ENCODE peak calls at places on chromosomes 11 and 22, in seven cellular contexts. K is GM23338; F is left ventricle myocardium inferior; X is astrocyte of the spinal cord; Q is NCI-H1436 treated with DMSO at 0.1 percent for 48 hours; N is left ventricle myocardium superior; A is naive thymus-derived CD8-positive, alpha-beta T cell. H is an unnamed sample.

GRCh38 chr11:26761382-26761781 is 39.5 kb upstream of the SLC5A12 start:
- DNase-seq in K (no peak), F (no peak), X (no peak), Q (no peak), N (no peak), A (no peak), H (no peak)

GRCh38 chr11:3207530-3208189 is 11.0 kb downstream of the MRGPRG start:
- DNase-seq in K (no peak), F (peak), X (no peak), Q (no peak), N (peak), A (peak), H (no peak)

GRCh38 chr11:4495986-4496385 is 13.5 kb downstream of the OR52K1 start:
- DNase-seq in K (no peak), F (no peak), X (no peak), Q (no peak), N (no peak), A (no peak), H (no peak)

GRCh38 chr11:110305169-110306018 is 9.0 kb upstream of the RDX start:
- DNase-seq in K (no peak), F (no peak), X (peak), Q (peak), N (no peak), A (no peak), H (peak)

GRCh38 chr22:44214187-44214586 is 33.5 kb downstream of the PARVG start:
- DNase-seq in K (no peak), F (no peak), X (no peak), Q (no peak), N (no peak), A (no peak), H (no peak)

GRCh38 chr11:19552100-19552499 is 160.5 kb upstream of the NAV2 start:
- DNase-seq in K (no peak), F (no peak), X (no peak), Q (no peak), N (no peak), A (no peak), H (no peak)

GRCh38 chr22:48051796-48052620 is 1289.6 kb downstream of the TBC1D22A start:
- DNase-seq in K (no peak), F (no peak), X (no peak), Q (no peak), N (no peak), A (no peak), H (no peak)

GRCh38 chr11:126809514-126810289 is 190.9 kb downstream of the KIRREL3 start:
- DNase-seq in K (no peak), F (no peak), X (no peak), Q (no peak), N (no peak), A (no peak), H (no peak)

GRCh38 chr11:126186031-126186698 is 25.3 kb downstream of the RPUSD4 start:
- DNase-seq in K (no peak), F (peak), X (no peak), Q (no peak), N (peak), A (no peak), H (no peak)

GRCh38 chr11:96051820-96052219 is 127.9 kb upstream of the MTMR2 start:
- DNase-seq in K (no peak), F (no peak), X (no peak), Q (no peak), N (no peak), A (no peak), H (no peak)

GRCh38 chr11:1511937-1512496 is 25.4 kb upstream of the MOB2 start:
- DNase-seq in K (no peak), F (peak), X (no peak), Q (no peak), N (peak), A (no peak), H (no peak)

GRCh38 chr22:35739642-35740041 is 22.0 kb downstream of the APOL5 start:
- DNase-seq in K (peak), F (no peak), X (no peak), Q (no peak), N (no peak), A (no peak), H (no peak)

GRCh38 chr11:68010058-68011041 is at the start of gene ALDH3B1:
- DNase-seq in K (peak), F (peak), X (peak), Q (no peak), N (peak), A (no peak), H (no peak)

GRCh38 chr11:65522640-65523322 is 2.1 kb upstream of the SCYL1 start:
- DNase-seq in K (no peak), F (peak), X (no peak), Q (no peak), N (no peak), A (no peak), H (no peak)